ENCODE peak calls at places on chromosomes 12 and 14, in ten cellular contexts. L is fibroblast of lung, G is neural progenitor cell, Z is endothelial cell of umbilical vein, V is hepatocyte, U is neuronal stem cell, P is HCT116, C is mammary epithelial cell, E is mesenchymal stem cell, K is Karpas-422. O is an unnamed sample.
A peak's percentile ranks its signal among the peaks of the same experiment; 100 is the strongest.

GRCh38 chr12:125163148-125163547 is 97.9 kb downstream of the AACS start:
- DNase-seq in L (no peak), G (no peak), Z (no peak), V (no peak), U (no peak), P (no peak), C (no peak), E (no peak), K (no peak), O (no peak)

GRCh38 chr12:65155784-65156183 is 13.6 kb upstream of the LEMD3 start:
- DNase-seq in L (no peak), G (no peak), Z (no peak), V (no peak), U (no peak), P (no peak), C (no peak), E (no peak), K (no peak), O (no peak)

GRCh38 chr12:104498211-104498801 is 41.6 kb downstream of the CHST11 start:
- DNase-seq in L (no peak), G (no peak), Z (no peak), V (no peak), U (no peak), P (peak; percentile 16), C (no peak), E (no peak), K (no peak), O (peak; percentile 66)

GRCh38 chr12:6193853-6194815 is 6.1 kb upstream of the CD9 start:
- DNase-seq in L (peak; percentile 73), G (peak; percentile 76), Z (no peak), V (peak; percentile 88), U (no peak), P (no peak), C (no peak), E (peak; percentile 44), K (no peak), O (no peak)

GRCh38 chr14:92033912-92034687 is 5.8 kb downstream of the TRIP11 start:
- DNase-seq in L (no peak), G (no peak), Z (no peak), V (peak; percentile 13), U (no peak), P (no peak), C (no peak), E (no peak), K (no peak), O (no peak)

GRCh38 chr12:100688451-100688864 is 106.1 kb upstream of the ANO4 start:
- DNase-seq in L (no peak), G (no peak), Z (no peak), V (no peak), U (no peak), P (no peak), C (peak; percentile 37), E (peak; percentile 59), K (no peak), O (no peak)

GRCh38 chr12:103813949-103814348 is 27.1 kb downstream of the NT5DC3 start:
- DNase-seq in L (no peak), G (no peak), Z (no peak), V (no peak), U (no peak), P (no peak), C (no peak), E (no peak), K (no peak), O (no peak)

GRCh38 chr12:101877816-101878811 is 734 bp downstream of the DRAM1 start:
- DNase-seq in L (peak; percentile 28), G (no peak), Z (peak; percentile 58), V (peak; percentile 35), U (no peak), P (no peak), C (peak; percentile 55), E (peak; percentile 57), K (no peak), O (no peak)

GRCh38 chr14:42665083-42665482 is 1058.4 kb downstream of the LRFN5 start:
- DNase-seq in L (no peak), G (no peak), Z (no peak), V (peak; percentile 31), U (no peak), P (no peak), C (no peak), E (no peak), K (peak; percentile 80), O (no peak)

GRCh38 chr14:100648474-100649172 is 61.4 kb upstream of the BEGAIN start:
- DNase-seq in L (no peak), G (no peak), Z (no peak), V (no peak), U (no peak), P (no peak), C (no peak), E (no peak), K (no peak), O (no peak)

GRCh38 chr12:51926064-51926632 is 18.8 kb downstream of the ACVRL1 start:
- DNase-seq in L (no peak), G (no peak), Z (peak; percentile 98), V (no peak), U (no peak), P (no peak), C (no peak), E (peak; percentile 20), K (no peak), O (no peak)

GRCh38 chr14:38951451-38951850 is 151.6 kb downstream of the SEC23A start:
- DNase-seq in L (peak; percentile 29), G (no peak), Z (peak; percentile 65), V (no peak), U (no peak), P (no peak), C (peak; percentile 14), E (no peak), K (no peak), O (peak; percentile 70)

GRCh38 chr12:99232324-99232723 is 415.2 kb upstream of the GARIN6 start:
- DNase-seq in L (no peak), G (peak; percentile 41), Z (no peak), V (no peak), U (no peak), P (no peak), C (no peak), E (no peak), K (no peak), O (no peak)

GRCh38 chr12:121767525-121768016 is 25.9 kb downstream of the RHOF start:
- DNase-seq in L (peak; percentile 73), G (no peak), Z (no peak), V (no peak), U (no peak), P (no peak), C (no peak), E (no peak), K (no peak), O (peak; percentile 83)

GRCh38 chr12:96040305-96041133 is 5.1 kb upstream of the LTA4H start:
- DNase-seq in L (no peak), G (no peak), Z (no peak), V (no peak), U (no peak), P (no peak), C (no peak), E (no peak), K (no peak), O (peak; percentile 35)

GRCh38 chr12:8689606-8690175 is 8.1 kb upstream of the RIMKLB start:
- DNase-seq in L (no peak), G (peak; percentile 26), Z (no peak), V (no peak), U (no peak), P (no peak), C (no peak), E (no peak), K (no peak), O (no peak)

GRCh38 chr14:100531591-100532121 is 55.6 kb downstream of the BEGAIN start:
- DNase-seq in L (no peak), G (no peak), Z (no peak), V (peak; percentile 3), U (no peak), P (no peak), C (no peak), E (no peak), K (no peak), O (no peak)

GRCh38 chr12:2853626-2854025 is 3.2 kb downstream of the TEX52 start:
- DNase-seq in L (peak; percentile 72), G (peak; percentile 90), Z (peak; percentile 69), V (peak; percentile 89), U (peak; percentile 80), P (peak; percentile 28), C (peak; percentile 35), E (peak; percentile 78), K (peak; percentile 58), O (peak; percentile 49)

GRCh38 chr14:83419420-83419819 is 1885.8 kb upstream of the SEL1L start:
- DNase-seq in L (no peak), G (no peak), Z (peak; percentile 62), V (no peak), U (no peak), P (no peak), C (no peak), E (no peak), K (no peak), O (no peak)

GRCh38 chr12:1836854-1837411 is 16.6 kb downstream of the LRTM2 start:
- DNase-seq in L (no peak), G (peak; percentile 61), Z (no peak), V (no peak), U (no peak), P (no peak), C (no peak), E (no peak), K (no peak), O (no peak)

GRCh38 chr12:46779879-46780278 is 45.9 kb downstream of the SLC38A4 start:
- DNase-seq in L (no peak), G (no peak), Z (no peak), V (no peak), U (no peak), P (no peak), C (no peak), E (no peak), K (no peak), O (no peak)

GRCh38 chr12:10557766-10558165 is 52.1 kb downstream of the EIF2S3B start:
- DNase-seq in L (no peak), G (no peak), Z (no peak), V (no peak), U (no peak), P (no peak), C (peak; percentile 65), E (no peak), K (no peak), O (no peak)
- H2AFZ ChIP-seq in L (no peak overlapping the region), G (peak overlapping the region; percentile 52), Z (no peak overlapping the region), V (no peak overlapping the region), U (no peak overlapping the region), P (peak overlapping the region; percentile 40), C (no peak overlapping the region), E (no peak overlapping the region), K (no peak overlapping the region), O (no peak overlapping the region)

GRCh38 chr12:75831413-75831812 is 200.2 kb downstream of the PHLDA1 start:
- DNase-seq in L (peak; percentile 51), G (no peak), Z (peak; percentile 52), V (no peak), U (no peak), P (no peak), C (no peak), E (no peak), K (no peak), O (peak; percentile 72)
- H2AFZ ChIP-seq in L (no peak overlapping the region), G (no peak overlapping the region), Z (no peak overlapping the region), V (no peak overlapping the region), U (no peak overlapping the region), P (no peak overlapping the region), C (no peak overlapping the region), E (no peak overlapping the region), K (no peak overlapping the region), O (no peak overlapping the region)

GRCh38 chr14:104826858-104827172 is 25.9 kb downstream of the ZBTB42 start:
- DNase-seq in L (no peak), G (no peak), Z (no peak), V (no peak), U (peak; percentile 36), P (no peak), C (no peak), E (no peak), K (no peak), O (no peak)
- H2AFZ ChIP-seq in L (peak overlapping the region; percentile 24), G (peak overlapping the region; percentile 71), Z (peak overlapping the region; percentile 1), V (peak overlapping the region; percentile 56), U (peak overlapping the region; percentile 100), P (no peak overlapping the region), C (peak overlapping the region; percentile 76), E (peak overlapping the region; percentile 80), K (no peak overlapping the region), O (peak overlapping the region; percentile 95)

GRCh38 chr12:76569685-76570604 is 10.4 kb upstream of the OSBPL8 start:
- DNase-seq in L (no peak), G (no peak), Z (peak; percentile 6), V (no peak), U (no peak), P (no peak), C (no peak), E (no peak), K (no peak), O (no peak)
- H2AFZ ChIP-seq in L (peak overlapping the region; percentile 17), G (no peak overlapping the region), Z (peak overlapping the region; percentile 17), V (no peak overlapping the region), U (no peak overlapping the region), P (no peak overlapping the region), C (no peak overlapping the region), E (no peak overlapping the region), K (no peak overlapping the region), O (no peak overlapping the region)